ENCODE peak calls at places on chromosomes 2 and 18, in four cellular contexts. V is stimulated activated CD4-positive, alpha-beta T cell treated with anti-CD3 and anti-CD28 coated beads, Interleukin-2, amount 100 ng/mL, for 48 hours; A is ELF-1; L is G401. G is an unnamed sample.

GRCh38 chr2:28662044-28662443 is 89.6 kb upstream of the PPP1CB start:
- DNase-seq in V (no peak), A (no peak), L (no peak), G (no peak)

GRCh38 chr2:171923206-171923605 is 945 bp downstream of the HAT1 start:
- DNase-seq in V (no peak), L (no peak), A (peak; percentile 49), G (no peak)

GRCh38 chr2:134576478-134576877 is 142.3 kb downstream of the TMEM163 start:
- DNase-seq in V (no peak), A (peak; percentile 1), L (no peak), G (no peak)

GRCh38 chr2:219419331-219420197 is 1.4 kb downstream of the DES start:
- DNase-seq in A (no peak), V (no peak), L (no peak), G (no peak)

GRCh38 chr2:218311908-218312756 is 19.8 kb upstream of the TMBIM1 start:
- DNase-seq in V (no peak), L (no peak), A (no peak), G (no peak)

GRCh38 chr2:9160732-9161131 is 45.9 kb upstream of the ASAP2 start:
- DNase-seq in L (no peak), V (no peak), A (peak; percentile 57), G (no peak)

GRCh38 chr2:85318222-85319182 is 9.3 kb downstream of the TGOLN2 start:
- DNase-seq in V (peak; percentile 37), L (no peak), A (no peak), G (peak; percentile 21)

GRCh38 chr2:167733750-167734149 is 513.6 kb downstream of the STK39 start:
- DNase-seq in A (no peak), L (no peak), V (no peak), G (no peak)

GRCh38 chr2:86482034-86482433 is 40.9 kb downstream of the KDM3A start:
- DNase-seq in L (no peak), A (no peak), V (no peak), G (no peak)

GRCh38 chr2:216034065-216034464 is 20.7 kb upstream of the MREG start:
- DNase-seq in V (peak; percentile 88), A (peak; percentile 84), L (peak; percentile 74), G (peak; percentile 75)

GRCh38 chr2:98013407-98014042 is 17.8 kb upstream of the TMEM131 start:
- DNase-seq in L (no peak), V (peak; percentile 36), A (no peak), G (no peak)

GRCh38 chr2:981258-981657 is 30.6 kb downstream of the SNTG2 start:
- DNase-seq in A (no peak), L (no peak), V (no peak), G (no peak)

GRCh38 chr2:238294393-238295143 is 6.2 kb upstream of the PER2 start:
- DNase-seq in A (no peak), L (no peak), V (no peak), G (no peak)

GRCh38 chr2:196453613-196454047 is 185.9 kb upstream of the CCDC150 start:
- DNase-seq in L (no peak), V (peak; percentile 46), A (peak; percentile 15), G (peak; percentile 19)

GRCh38 chr18:26438980-26439379 is 109.4 kb downstream of the KCTD1 start:
- DNase-seq in L (no peak), V (no peak), A (no peak), G (no peak)

GRCh38 chr2:1024981-1025380 is 74.3 kb downstream of the SNTG2 start:
- DNase-seq in V (no peak), L (no peak), A (no peak), G (no peak)

G was measured in pons.